ENCODE peak calls at places on chromosomes 13 and 19, in six cellular contexts. C is K562, S is SK-N-SH, P is HCT116, V is GM12878, T is H1. M is an unnamed sample.

GRCh38 chr13:101473458-101473857 is 21.0 kb downstream of the ITGBL1 start:
- DNase-seq in V (no peak), C (no peak), S (no peak), T (no peak), P (no peak), M (no peak)

GRCh38 chr13:40272776-40273139 is 393.7 kb downstream of the FOXO1 start:
- DNase-seq in T (no peak), V (no peak), S (no peak), P (no peak), C (no peak), M (no peak)

GRCh38 chr19:46898731-46899130 is 37.9 kb downstream of the ARHGAP35 start:
- DNase-seq in C (no peak), T (no peak), P (no peak), V (no peak), S (no peak), M (no peak)

GRCh38 chr13:43751624-43752023 is 35.1 kb downstream of the ENOX1 start:
- DNase-seq in P (no peak), C (no peak), T (no peak), S (no peak), V (no peak), M (no peak)

GRCh38 chr13:51328488-51328887 is 11.0 kb upstream of the SERPINE3 start:
- DNase-seq in V (no peak), S (no peak), C (no peak), P (no peak), T (peak; percentile 76), M (no peak)

GRCh38 chr13:36818483-36819063 is 449 bp upstream of the RFXAP start:
- DNase-seq in C (no peak), P (no peak), S (no peak), T (no peak), V (no peak), M (no peak)

GRCh38 chr19:2700660-2701360 is 1.7 kb downstream of the GNG7 start:
- DNase-seq in P (no peak), T (no peak), V (no peak), S (no peak), C (no peak), M (no peak)

GRCh38 chr13:27283906-27284523 is 13.4 kb downstream of the RASL11A start:
- DNase-seq in T (no peak), P (peak; percentile 15), C (peak; percentile 12), S (peak; percentile 28), V (no peak), M (peak; percentile 46)

GRCh38 chr13:29136341-29136740 is 316.2 kb downstream of the MTUS2 start:
- DNase-seq in S (no peak), C (no peak), V (no peak), T (no peak), P (no peak), M (no peak)

GRCh38 chr13:98447881-98448641 is 128.8 kb downstream of the STK24 start:
- DNase-seq in V (no peak), P (peak; percentile 34), S (peak; percentile 79), T (peak; percentile 85), C (peak; percentile 21), M (peak; percentile 48)

GRCh38 chr19:12778020-12778904 is 2.9 kb upstream of the HOOK2 start:
- DNase-seq in C (peak; percentile 55), S (peak; percentile 76), V (no peak), T (peak; percentile 76), P (no peak), M (no peak)

GRCh38 chr13:60392136-60392535 is 4.9 kb upstream of the TDRD3 start:
- DNase-seq in P (no peak), S (no peak), V (no peak), C (no peak), T (no peak), M (no peak)

GRCh38 chr13:113843063-113843654 is 20.7 kb downstream of the GAS6 start:
- DNase-seq in P (no peak), V (no peak), S (no peak), C (no peak), T (no peak), M (no peak)

GRCh38 chr13:49859568-49859967 is 67.1 kb upstream of the KPNA3 start:
- DNase-seq in S (no peak), P (peak; percentile 60), V (no peak), C (no peak), T (no peak), M (no peak)

GRCh38 chr13:49853535-49853934 is 61.1 kb upstream of the KPNA3 start:
- DNase-seq in T (no peak), V (no peak), S (no peak), C (no peak), P (no peak), M (no peak)

GRCh38 chr13:49855930-49856329 is 63.4 kb upstream of the KPNA3 start:
- DNase-seq in S (no peak), T (no peak), C (no peak), P (no peak), V (no peak), M (no peak)

GRCh38 chr13:49858183-49858856 is 65.8 kb upstream of the KPNA3 start:
- DNase-seq in T (no peak), S (no peak), P (no peak), C (no peak), V (no peak), M (peak; percentile 73)
- TF ChIP-seq JUND in T (no peak), S (peak; percentile 41), P (peak; percentile 10), C (no peak), V (no peak), M (peak; percentile 89)

DNA sequence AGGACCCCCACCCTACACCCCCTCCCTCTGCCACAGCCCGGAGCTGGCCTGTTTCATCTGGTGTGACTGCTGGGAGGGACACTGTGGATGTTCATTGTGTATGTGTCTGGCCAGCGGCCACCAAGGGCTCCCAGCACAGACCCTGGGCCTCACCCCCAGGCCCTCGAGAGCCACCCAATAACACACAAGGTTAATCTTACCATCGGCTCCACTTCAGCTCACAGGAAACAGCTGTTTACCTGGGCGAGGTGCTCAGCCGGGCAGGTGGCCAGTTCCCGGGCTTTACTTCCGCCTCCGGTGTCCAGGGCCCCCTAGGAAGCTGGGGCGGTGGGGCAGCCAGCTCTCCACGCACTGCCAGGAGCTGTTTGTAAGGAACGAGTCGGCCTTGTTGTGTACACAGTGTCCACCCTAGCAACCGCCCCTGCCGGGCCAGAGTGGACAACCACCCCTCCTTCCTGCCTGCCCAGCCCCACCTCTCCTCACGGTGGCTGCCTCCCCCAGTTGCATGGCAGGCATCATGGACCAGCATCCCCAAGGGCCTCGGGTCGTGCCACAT is 49.5 kb downstream of the COMP start:
- DNase-seq in T (no peak), C (no peak), V (no peak), P (no peak), S (no peak), M (peak; percentile 33)
- TF ChIP-seq JUND in T (no peak), C (no peak), V (no peak), P (no peak), S (no peak), M (no peak)

DNA sequence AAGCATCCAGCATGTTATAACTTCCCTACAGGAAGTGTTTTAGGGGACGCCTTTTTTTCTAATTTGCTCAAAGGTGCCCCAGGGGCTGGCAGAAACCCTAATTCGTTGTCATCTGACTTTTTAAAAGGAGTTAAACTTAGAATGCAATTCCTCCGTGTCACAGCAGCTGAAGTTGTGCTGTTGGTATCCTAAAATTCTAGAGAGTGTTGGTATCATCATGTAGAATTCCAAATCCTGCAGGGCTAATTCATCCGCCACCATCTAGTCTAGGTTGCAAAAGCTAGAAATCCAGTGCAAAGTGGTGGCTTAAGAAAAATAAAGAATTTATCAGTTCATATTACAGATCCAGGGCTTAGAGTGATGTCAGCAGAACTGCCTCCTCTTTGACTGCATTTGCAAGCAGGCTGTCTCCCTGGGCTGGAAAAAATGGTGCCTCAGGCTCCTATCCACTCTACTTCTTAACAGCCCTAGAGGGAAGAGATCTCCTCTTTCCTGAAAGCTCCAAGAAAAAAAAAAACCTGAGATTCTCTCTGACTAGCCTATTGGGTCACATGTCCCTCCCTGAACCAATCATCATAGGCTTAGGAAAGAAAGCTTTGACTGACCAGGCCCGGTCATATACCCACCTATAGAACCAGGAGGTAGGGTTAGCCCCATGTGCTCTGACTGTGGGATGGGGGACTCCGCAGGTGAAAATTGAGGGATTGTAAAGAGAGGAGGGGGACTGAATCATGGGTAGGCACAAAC is 73.0 kb downstream of the MAP4K1 start:
- DNase-seq in V (no peak), S (no peak), C (peak; percentile 55), P (peak; percentile 56), T (no peak), M (no peak)
- TF ChIP-seq JUND in V (no peak), S (no peak), C (no peak), P (no peak), T (no peak), M (no peak)

GRCh38 chr19:55179570-55180484 is at the start of gene SYT5:
- DNase-seq in S (peak; percentile 86), V (no peak), C (peak; percentile 76), P (no peak), T (peak; percentile 90), M (peak; percentile 67)
- TF ChIP-seq JUND in S (no peak), V (no peak), C (no peak), P (no peak), T (no peak), M (no peak)

GRCh38 chr13:31919241-31919640 is 112.3 kb upstream of the FRY start:
- DNase-seq in C (no peak), V (no peak), P (no peak), T (no peak), S (no peak), M (no peak)

GRCh38 chr13:31918707-31919106 is 112.9 kb upstream of the FRY start:
- DNase-seq in P (no peak), T (no peak), S (no peak), V (no peak), C (no peak), M (no peak)

GRCh38 chr13:31923134-31923763 is 108.3 kb upstream of the FRY start:
- DNase-seq in V (no peak), T (no peak), S (no peak), C (no peak), P (no peak), M (no peak)

GRCh38 chr13:31922724-31923123 is 108.8 kb upstream of the FRY start:
- DNase-seq in P (no peak), C (no peak), T (no peak), S (no peak), V (no peak), M (no peak)

DNA sequence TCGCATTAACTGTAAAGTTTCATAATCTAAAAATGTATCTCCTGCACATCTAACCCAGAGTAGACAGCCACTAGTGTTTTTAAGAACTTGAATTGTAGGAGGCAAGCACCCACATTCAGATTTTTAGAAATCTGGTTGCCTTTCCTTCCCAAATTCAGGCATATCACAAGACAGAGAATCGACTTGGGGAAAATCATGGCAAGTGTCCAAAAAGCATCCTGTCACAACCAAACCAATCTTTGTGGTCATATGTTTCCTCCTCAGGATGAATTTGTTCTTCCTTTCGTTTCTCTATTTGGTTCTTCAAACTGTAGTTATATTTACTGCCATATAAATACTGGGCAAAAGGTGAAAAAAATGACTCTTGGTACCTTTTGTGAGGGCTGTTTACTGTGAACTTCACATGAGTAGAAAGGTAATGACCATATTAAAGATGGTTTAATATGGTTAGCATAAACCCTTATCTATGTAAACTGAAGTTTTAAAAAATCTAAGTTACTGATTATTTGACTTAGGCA is 111.2 kb upstream of the FRY start:
- DNase-seq in T (no peak), P (no peak), S (no peak), V (no peak), C (no peak), M (no peak)
- TF ChIP-seq JUND in T (no peak), P (no peak), S (no peak), V (no peak), C (no peak), M (no peak)

M was measured in T47D.